ENCODE peak calls at places on chromosome 6, in nine cellular contexts. P is Panc1, D is tibial nerve, E is mucosa of descending colon, C is heart left ventricle, F is tibial artery, X is mesothelial cell of epicardium, L is fibroblast of lung, O is WTC11. W is an unnamed sample.

GRCh38 chr6:52876056-52876787 is 33.3 kb downstream of the GSTA3 start:
- DNase-seq in P (no peak), D (no peak), E (no peak), C (no peak), F (no peak), X (no peak), L (no peak), O (no peak), W (no peak)

GRCh38 chr6:17101422-17102257 is at the start of gene STMND1:
- DNase-seq in P (no peak), D (peak), E (peak), C (peak), F (no peak), X (peak), L (peak), O (peak), W (peak)

GRCh38 chr6:129030231-129030630 is 147.3 kb downstream of the LAMA2 start:
- DNase-seq in P (no peak), D (no peak), E (no peak), C (no peak), F (no peak), X (no peak), L (no peak), O (no peak), W (no peak)

GRCh38 chr6:166999845-167000253 is 652 bp downstream of the CEP43 start:
- DNase-seq in P (no peak), D (no peak), E (no peak), C (peak), F (no peak), X (no peak), L (peak), O (no peak), W (no peak)

GRCh38 chr6:102717737-102718427 is 1324.4 kb downstream of the GRIK2 start:
- DNase-seq in P (no peak), D (no peak), E (no peak), C (no peak), F (no peak), X (no peak), L (no peak), O (no peak), W (no peak)

GRCh38 chr6:128069180-128069579 is 168.3 kb upstream of the THEMIS start:
- DNase-seq in P (no peak), D (no peak), E (no peak), C (no peak), F (no peak), X (no peak), L (peak), O (no peak), W (no peak)

GRCh38 chr6:218153-219018 is 73.9 kb upstream of the DUSP22 start:
- DNase-seq in P (no peak), D (no peak), E (no peak), C (no peak), F (no peak), X (no peak), L (no peak), O (no peak), W (no peak)

GRCh38 chr6:125797934-125798444 is 7.2 kb downstream of the NCOA7 start:
- DNase-seq in P (no peak), D (no peak), E (no peak), C (no peak), F (no peak), X (no peak), L (no peak), O (no peak), W (no peak)

GRCh38 chr6:3278691-3279090 is 19.9 kb downstream of the PSMG4 start:
- DNase-seq in P (no peak), D (no peak), E (no peak), C (no peak), F (peak), X (no peak), L (no peak), O (no peak), W (no peak)

GRCh38 chr6:72580281-72580940 is 41.5 kb upstream of the KCNQ5 start:
- DNase-seq in P (peak), D (no peak), E (no peak), C (no peak), F (no peak), X (no peak), L (peak), O (peak), W (peak)
- TF ChIP-seq CTCF in P (peak), D (peak), E (no peak), C (no peak), F (no peak), X (no peak), L (peak), O (peak), W (no peak)

DNA sequence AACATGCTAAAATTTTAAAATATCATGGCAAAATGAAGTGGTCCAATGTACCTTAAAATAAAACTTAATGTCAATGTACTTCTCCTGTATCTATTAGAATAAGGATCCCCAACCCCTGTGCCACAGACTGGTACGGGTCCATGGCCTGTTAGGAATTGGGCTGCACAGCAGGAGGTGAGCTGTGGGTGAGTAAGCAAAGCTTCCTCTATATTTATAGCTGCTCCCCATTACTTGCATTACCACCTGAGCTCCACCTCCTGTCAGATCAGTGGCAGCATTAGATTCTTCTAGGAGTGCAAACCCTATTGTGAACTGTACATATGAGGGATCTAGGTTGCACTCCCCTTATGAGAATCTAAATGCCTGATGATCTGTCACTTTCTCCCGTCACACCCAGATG is 86.0 kb downstream of the SLC16A10 start:
- DNase-seq in P (no peak), D (no peak), E (no peak), C (no peak), F (no peak), X (no peak), L (no peak), O (peak), W (no peak)
- TF ChIP-seq CTCF in P (no peak), D (no peak), E (no peak), C (no peak), F (no peak), X (no peak), L (no peak), O (no peak), W (no peak)

GRCh38 chr6:117907600-117908245 is 659 bp downstream of the SLC35F1 start:
- DNase-seq in P (no peak), D (no peak), E (peak), C (no peak), F (no peak), X (peak), L (peak), O (peak), W (peak)

GRCh38 chr6:117906454-117906904 is 585 bp upstream of the SLC35F1 start:
- DNase-seq in P (no peak), D (no peak), E (no peak), C (no peak), F (no peak), X (no peak), L (no peak), O (no peak), W (no peak)

GRCh38 chr6:117908246-117909107 is 1.4 kb downstream of the SLC35F1 start:
- DNase-seq in P (no peak), D (no peak), E (peak), C (no peak), F (no peak), X (no peak), L (peak), O (peak), W (peak)

GRCh38 chr6:117909638-117910037 is 2.6 kb downstream of the SLC35F1 start:
- DNase-seq in P (no peak), D (no peak), E (no peak), C (no peak), F (no peak), X (no peak), L (no peak), O (no peak), W (no peak)

DNA sequence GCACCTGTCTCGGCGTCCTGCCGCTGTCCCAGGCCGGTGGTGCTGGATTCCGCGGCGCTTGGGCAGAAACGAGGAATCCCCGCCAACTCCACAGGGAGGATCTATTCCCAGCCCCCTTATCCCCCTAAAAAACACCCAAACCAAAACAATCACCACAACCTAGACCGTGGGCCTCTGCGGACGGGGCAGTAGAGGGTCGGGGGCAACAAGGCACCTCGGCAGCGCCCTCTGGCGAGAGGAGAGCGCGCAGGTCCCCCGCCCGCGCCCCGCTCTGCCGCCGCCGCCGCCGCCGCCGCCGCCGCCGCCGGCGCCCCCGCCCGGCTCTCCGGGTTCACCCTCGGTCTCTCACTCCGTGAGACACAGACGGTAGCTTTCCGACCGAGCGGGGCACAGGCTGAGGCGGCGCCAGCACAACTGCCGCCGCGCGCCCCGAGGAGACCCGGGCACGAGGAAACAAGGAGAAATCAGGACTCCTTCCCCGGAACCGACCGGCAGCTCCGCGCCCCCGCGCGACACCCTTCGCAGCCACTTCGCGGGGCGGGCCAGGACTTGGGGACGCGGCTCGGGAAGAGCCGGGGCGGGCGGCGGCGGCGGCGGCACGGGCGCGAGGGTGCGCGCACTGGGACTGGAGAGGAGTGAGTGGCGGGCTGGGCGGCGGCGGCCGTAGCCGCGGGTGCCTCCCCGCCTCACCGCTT is at the start of gene SLC35F1:
- DNase-seq in P (no peak), D (no peak), E (peak), C (peak), F (no peak), X (peak), L (peak), O (peak), W (peak)
- TF ChIP-seq CTCF in P (peak), D (peak), E (no peak), C (peak), F (no peak), X (peak), L (peak), O (peak), W (peak)

GRCh38 chr6:112010328-112010727 is 43.6 kb upstream of the CCN6 start:
- DNase-seq in P (no peak), D (no peak), E (no peak), C (no peak), F (no peak), X (no peak), L (no peak), O (no peak), W (no peak)
- TF ChIP-seq CTCF in P (peak), D (peak), E (no peak), C (no peak), F (peak), X (no peak), L (no peak), O (no peak), W (no peak)